ENCODE peak calls at places on chromosomes 5 and 9, in seven cellular contexts. Y is activated CD8-positive, alpha-beta memory T cell treated with anti-CD3 and anti-CD28 coated beads, Interleukin-2, amount 10 ng/mL, durations not matched to agents 7 days and 5 days; Q is Right ventricle myocardium superior; O is T1000; R is naive thymus-derived CD4-positive, alpha-beta T cell; X is non-pigmented ciliary epithelial cell; F is endothelial cell. U is an unnamed sample.

GRCh38 chr9:4929917-4930316 is 55.2 kb upstream of the JAK2 start:
- DNase-seq in R (no peak), O (no peak), Q (no peak), Y (no peak), X (no peak), F (no peak), U (no peak)

GRCh38 chr9:133163559-133164208 is at the start of gene GBGT1:
- DNase-seq in Y (peak), X (no peak), F (peak), R (peak), O (no peak), Q (peak), U (peak)

GRCh38 chr5:74325866-74326265 is 314.7 kb downstream of the ENC1 start:
- DNase-seq in R (no peak), X (no peak), Q (no peak), Y (no peak), O (no peak), F (no peak), U (no peak)

GRCh38 chr5:92207156-92207555 is 824.0 kb upstream of the ARRDC3 start:
- DNase-seq in Y (no peak), R (no peak), X (no peak), O (no peak), Q (no peak), F (no peak), U (no peak)

GRCh38 chr9:137380171-137380570 is 42.8 kb downstream of the EXD3 start:
- DNase-seq in R (no peak), Q (no peak), Y (no peak), X (no peak), O (no peak), F (no peak), U (no peak)

GRCh38 chr9:120299785-120300184 is 280.2 kb downstream of the CDK5RAP2 start:
- DNase-seq in Y (no peak), Q (no peak), O (no peak), X (no peak), R (no peak), F (no peak), U (no peak)

GRCh38 chr5:109275919-109276318 is 133.9 kb downstream of the PJA2 start:
- DNase-seq in R (no peak), X (no peak), O (no peak), Y (no peak), Q (no peak), F (no peak), U (no peak)

GRCh38 chr5:150723845-150724244 is 23.0 kb upstream of the RBM22 start:
- DNase-seq in F (no peak), X (no peak), Y (no peak), O (no peak), R (no peak), Q (no peak), U (no peak)

GRCh38 chr5:29518176-29518575 is 1675.3 kb upstream of the CDH6 start:
- DNase-seq in X (no peak), F (no peak), O (no peak), Y (no peak), Q (no peak), R (no peak), U (no peak)

GRCh38 chr5:83197326-83197725 is 120.0 kb downstream of the XRCC4 start:
- DNase-seq in Y (no peak), X (no peak), F (no peak), O (no peak), R (no peak), Q (no peak), U (no peak)

GRCh38 chr5:137072376-137073174 is 426.6 kb downstream of the SPOCK1 start:
- DNase-seq in O (no peak), Y (no peak), X (no peak), R (no peak), Q (no peak), F (no peak), U (no peak)

GRCh38 chr9:14750871-14751270 is 28.3 kb upstream of the CER1 start:
- DNase-seq in O (no peak), R (no peak), Q (no peak), Y (no peak), X (no peak), F (no peak), U (no peak)

GRCh38 chr9:79221084-79221483 is 350.7 kb upstream of the TLE4 start:
- DNase-seq in F (no peak), X (peak), Y (no peak), R (no peak), O (peak), Q (no peak), U (no peak)

GRCh38 chr5:89276566-89277305 is 393.8 kb upstream of the MEF2C start:
- DNase-seq in Y (no peak), X (no peak), R (no peak), Q (no peak), F (no peak), O (no peak), U (no peak)

GRCh38 chr5:99614888-99615287 is 686.1 kb upstream of the CHD1 start:
- DNase-seq in Q (no peak), R (no peak), F (no peak), O (no peak), X (no peak), Y (no peak), U (no peak)

GRCh38 chr5:139670369-139671095 is 22.4 kb downstream of the CXXC5 start:
- DNase-seq in F (no peak), R (no peak), Y (peak), Q (no peak), X (no peak), O (no peak), U (no peak)

GRCh38 chr9:89635007-89635742 is 30.4 kb downstream of the GADD45G start:
- DNase-seq in R (no peak), X (peak), F (no peak), Y (no peak), Q (no peak), O (no peak), U (no peak)

GRCh38 chr5:130333089-130333488 is 428.8 kb downstream of the CHSY3 start:
- DNase-seq in R (no peak), X (peak), O (no peak), Q (no peak), F (no peak), Y (no peak), U (no peak)

GRCh38 chr5:150342583-150342982 is 14.9 kb upstream of the TCOF1 start:
- DNase-seq in F (no peak), R (no peak), Q (no peak), O (no peak), X (no peak), Y (peak), U (no peak)

GRCh38 chr5:90233496-90233895 is 176.1 kb downstream of the CETN3 start:
- DNase-seq in Y (no peak), Q (no peak), F (no peak), O (no peak), X (peak), R (no peak), U (no peak)

GRCh38 chr9:107548298-107549142 is 59.0 kb upstream of the KLF4 start:
- DNase-seq in O (peak), X (peak), Q (no peak), F (no peak), R (no peak), Y (no peak), U (no peak)

GRCh38 chr5:83354958-83355357 is 116.6 kb upstream of the VCAN start:
- DNase-seq in X (no peak), Y (no peak), F (no peak), O (no peak), Q (no peak), R (no peak), U (no peak)

GRCh38 chr9:107024193-107024592 is 161.2 kb downstream of the ZNF462 start:
- DNase-seq in Q (no peak), F (no peak), X (no peak), O (no peak), R (peak), Y (no peak), U (no peak)

GRCh38 chr9:89606567-89607311 is 1.9 kb downstream of the GADD45G start:
- DNase-seq in R (peak), F (peak), Q (peak), Y (no peak), X (no peak), O (no peak), U (peak)

GRCh38 chr5:52469420-52469819 is 318.3 kb upstream of the ITGA1 start:
- DNase-seq in F (no peak), Q (no peak), R (peak), X (no peak), O (no peak), Y (peak), U (no peak)

GRCh38 chr9:68546596-68547390 is 6.1 kb upstream of the TMEM252 start:
- DNase-seq in X (no peak), F (no peak), Q (peak), R (no peak), O (no peak), Y (no peak), U (no peak)

GRCh38 chr5:28165116-28165515 is 1126.7 kb upstream of the CDH9 start:
- DNase-seq in O (peak), Y (no peak), F (no peak), X (peak), Q (no peak), R (no peak), U (no peak)

GRCh38 chr5:42982107-42982622 is 58.0 kb downstream of the ANXA2R start:
- DNase-seq in F (no peak), O (no peak), R (no peak), Y (no peak), Q (no peak), X (no peak), U (no peak)

GRCh38 chr5:76290321-76290757 is 112.7 kb upstream of the IQGAP2 start:
- DNase-seq in Y (no peak), X (no peak), R (no peak), F (no peak), Q (no peak), O (no peak), U (no peak)

GRCh38 chr5:156121834-156122386 is 205.1 kb upstream of the SGCD start:
- DNase-seq in R (no peak), Q (no peak), O (no peak), Y (no peak), F (no peak), X (no peak), U (no peak)

GRCh38 chr5:39519566-39520231 is 94.9 kb upstream of the DAB2 start:
- DNase-seq in O (no peak), Q (no peak), F (no peak), R (no peak), X (peak), Y (no peak), U (no peak)

GRCh38 chr9:76521244-76521673 is 62.3 kb downstream of the GCNT1 start:
- DNase-seq in O (no peak), R (no peak), Y (no peak), Q (no peak), F (no peak), X (no peak), U (no peak)

GRCh38 chr5:142874537-142874936 is 104.4 kb downstream of the ARHGAP26 start:
- DNase-seq in Q (peak), X (no peak), F (peak), R (no peak), Y (no peak), O (no peak), U (peak)

GRCh38 chr5:178068293-178068692 is 45.0 kb upstream of the N4BP3 start:
- DNase-seq in Y (no peak), O (no peak), X (no peak), F (no peak), R (no peak), Q (no peak), U (no peak)

GRCh38 chr5:59193616-59194319 is 610.9 kb downstream of the RAB3C start:
- DNase-seq in Y (no peak), Q (no peak), F (no peak), X (peak), R (no peak), O (peak), U (no peak)

GRCh38 chr9:95936579-95937075 is 61.1 kb downstream of the ERCC6L2 start:
- DNase-seq in F (no peak), Q (no peak), O (no peak), Y (no peak), X (no peak), R (no peak), U (no peak)

GRCh38 chr5:60598424-60598823 is 101.5 kb downstream of the DEPDC1B start:
- DNase-seq in X (no peak), F (no peak), O (no peak), Y (no peak), R (no peak), Q (no peak), U (no peak)

U was measured in left ventricle myocardium inferior.